ENCODE peak calls at places on chromosome 9, in five cellular contexts. C is mesendoderm; U is neural progenitor cell; H is RWPE1; N is CD4-positive, CD25-positive, alpha-beta regulatory T cell. Y is an unnamed sample.

GRCh38 chr9:14031015-14031414 is 282.9 kb downstream of the NFIB start:
- DNase-seq in N (no peak), H (no peak), C (peak), U (peak), Y (peak)

GRCh38 chr9:114574438-114574837 is 13.1 kb upstream of the ATP6V1G1 start:
- DNase-seq in C (no peak), H (no peak), U (no peak), N (no peak), Y (no peak)

GRCh38 chr9:136695435-136695895 is 8.2 kb upstream of the AGPAT2 start:
- DNase-seq in U (no peak), H (no peak), N (no peak), C (no peak), Y (no peak)

GRCh38 chr9:5443845-5444244 is 6.1 kb upstream of the PLGRKT start:
- DNase-seq in U (no peak), C (no peak), N (no peak), H (no peak), Y (no peak)

GRCh38 chr9:135905380-135906282 is 1.7 kb downstream of the CAMSAP1 start:
- DNase-seq in H (peak), U (peak), C (no peak), N (peak), Y (peak)

GRCh38 chr9:95509851-95510529 is 6.8 kb downstream of the PTCH1 start:
- DNase-seq in N (no peak), H (no peak), U (peak), C (no peak), Y (no peak)

GRCh38 chr9:69223605-69224004 is 49.5 kb downstream of the TJP2 start:
- DNase-seq in C (peak), H (peak), N (peak), U (peak), Y (peak)

GRCh38 chr9:129432671-129433154 is 188.2 kb downstream of the C9orf50 start:
- DNase-seq in C (no peak), N (no peak), H (no peak), U (no peak), Y (no peak)

DNA sequence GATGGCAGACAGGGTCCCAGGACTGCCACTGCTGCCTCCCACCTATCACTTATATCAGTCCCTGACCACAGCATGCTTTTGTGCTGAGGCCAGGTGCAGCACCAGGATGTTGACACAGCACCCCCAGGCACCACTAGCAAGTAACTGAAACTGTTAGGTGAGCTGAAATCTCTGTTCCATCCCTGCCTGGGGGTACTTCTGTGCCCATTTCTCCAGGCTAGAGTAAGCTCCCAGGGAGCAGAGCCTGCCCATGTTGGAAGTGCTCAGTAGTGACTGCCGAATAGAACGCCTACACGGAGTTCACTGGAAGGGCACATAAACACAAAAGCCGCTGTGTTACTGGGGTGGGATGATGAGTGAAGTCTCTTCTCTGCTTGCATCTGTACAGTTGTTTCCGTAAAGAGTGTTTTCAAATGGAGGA is 42.9 kb downstream of the POLR1E start:
- DNase-seq in C (no peak), H (no peak), U (no peak), N (peak), Y (no peak)
- H3K27ac ChIP-seq in C (no peak), H (no peak), U (no peak), N (peak), Y (no peak)

GRCh38 chr9:92735907-92736600 is 28.6 kb downstream of the BICD2 start:
- DNase-seq in U (no peak), H (no peak), N (no peak), C (no peak), Y (no peak)
- H3K27ac ChIP-seq in U (no peak), H (peak), N (no peak), C (no peak), Y (no peak)

GRCh38 chr9:77952641-77953341 is 78.8 kb downstream of the GNAQ start:
- DNase-seq in C (no peak), U (no peak), H (peak), N (no peak), Y (no peak)

GRCh38 chr9:77954018-77954417 is 77.6 kb downstream of the GNAQ start:
- DNase-seq in U (no peak), H (no peak), N (no peak), C (no peak), Y (no peak)

GRCh38 chr9:77954619-77955018 is 77.0 kb downstream of the GNAQ start:
- DNase-seq in U (no peak), H (no peak), N (no peak), C (no peak), Y (no peak)

GRCh38 chr9:77951369-77951768 is 80.2 kb downstream of the GNAQ start:
- DNase-seq in H (no peak), C (no peak), N (no peak), U (no peak), Y (no peak)

GRCh38 chr9:77953590-77953989 is 78.0 kb downstream of the GNAQ start:
- DNase-seq in N (no peak), H (no peak), C (no peak), U (no peak), Y (no peak)
- H3K27ac ChIP-seq in N (no peak), H (no peak), C (no peak), U (no peak), Y (peak)

GRCh38 chr9:532707-533106 is 308.8 kb upstream of the DMRT1 start:
- DNase-seq in C (no peak), N (no peak), U (no peak), H (no peak), Y (no peak)
- H3K27ac ChIP-seq in C (no peak), N (no peak), U (no peak), H (no peak), Y (no peak)

GRCh38 chr9:35952526-35953191 is 5.3 kb downstream of the OR2S2 start:
- DNase-seq in C (no peak), N (no peak), U (no peak), H (no peak), Y (no peak)
- H3K27ac ChIP-seq in C (no peak), N (no peak), U (no peak), H (no peak), Y (no peak)

DNA sequence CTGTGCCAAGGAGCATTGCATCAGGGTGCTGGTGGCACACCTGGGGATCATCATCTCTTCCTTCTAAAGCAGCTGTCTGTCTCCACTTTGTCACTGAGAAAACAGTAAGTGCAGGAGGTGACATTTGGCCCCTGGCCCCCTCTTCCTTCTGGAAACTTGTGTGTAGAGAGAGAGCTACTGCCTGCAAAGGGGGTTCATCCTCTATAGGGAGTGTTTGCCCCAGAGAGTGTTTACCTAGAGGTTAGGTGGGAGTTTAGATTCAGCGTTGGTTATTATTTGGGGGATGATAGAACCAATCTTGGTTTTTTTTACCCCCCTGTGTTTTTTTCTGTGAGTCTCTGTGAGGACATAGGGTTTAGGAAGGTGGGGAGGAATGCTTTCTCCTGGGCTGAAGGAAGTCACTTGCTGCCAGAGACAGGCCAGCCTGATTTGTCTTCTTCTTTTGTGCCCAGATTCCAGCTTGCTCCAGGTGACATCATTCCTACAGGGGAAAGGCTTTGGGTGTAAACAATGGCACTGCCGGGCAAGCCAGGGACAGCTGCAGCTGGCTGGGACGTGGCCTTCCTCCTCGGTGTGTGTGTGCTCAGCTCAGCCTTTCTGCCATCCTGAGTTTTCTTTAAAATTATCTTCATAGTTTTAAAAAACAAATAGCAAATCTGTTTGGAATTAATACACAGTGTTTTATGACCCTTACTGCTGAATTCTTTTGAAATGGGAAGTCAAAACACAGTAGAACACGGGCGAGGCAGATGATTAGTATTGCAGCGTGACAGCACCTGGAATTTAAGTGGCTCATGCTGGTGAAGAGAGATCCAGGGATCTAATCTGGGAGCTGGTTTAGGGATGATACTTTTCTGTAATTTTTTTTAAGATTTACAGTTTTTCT is 24.5 kb downstream of the PRRC2B start:
- DNase-seq in C (peak), H (peak), N (no peak), U (peak), Y (peak)
- H3K27ac ChIP-seq in C (no peak), H (peak), N (no peak), U (peak), Y (peak)

GRCh38 chr9:130446111-130446861 is 1.5 kb downstream of the ASS1 start:
- DNase-seq in C (peak), N (no peak), U (peak), H (peak), Y (peak)

GRCh38 chr9:130448771-130449170 is 4.0 kb downstream of the ASS1 start:
- DNase-seq in H (no peak), C (no peak), N (no peak), U (no peak), Y (no peak)

GRCh38 chr9:130445268-130445983 is 665 bp downstream of the ASS1 start:
- DNase-seq in N (no peak), U (peak), C (peak), H (peak), Y (peak)

GRCh38 chr9:130448035-130448624 is 3.4 kb downstream of the ASS1 start:
- DNase-seq in C (peak), H (no peak), U (no peak), N (no peak), Y (no peak)

GRCh38 chr9:130447193-130447816 is 2.5 kb downstream of the ASS1 start:
- DNase-seq in U (no peak), N (no peak), C (no peak), H (no peak), Y (no peak)
- H3K27ac ChIP-seq in U (no peak), N (no peak), C (no peak), H (peak), Y (peak)

DNA sequence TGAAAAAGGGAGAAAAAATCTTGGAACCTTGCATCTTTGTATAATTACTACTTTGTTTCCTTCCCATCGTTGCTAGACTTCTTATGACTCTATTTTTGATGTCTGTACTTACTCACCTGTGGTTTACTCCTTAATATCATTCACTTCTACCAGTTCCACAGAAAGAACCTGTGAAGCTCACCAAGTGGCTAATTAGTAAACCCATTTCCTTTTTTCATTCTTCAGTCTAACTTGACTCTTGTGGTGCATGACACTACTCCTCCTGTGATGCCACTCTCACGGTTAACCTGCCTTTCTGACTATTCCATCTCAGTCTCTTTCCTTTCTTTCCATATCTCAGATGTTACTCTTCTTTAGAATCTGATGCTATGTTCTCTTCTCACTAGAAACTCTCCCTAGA is 14.6 kb downstream of the RECK start:
- DNase-seq in N (no peak), H (no peak), U (no peak), C (no peak), Y (no peak)
- H3K27ac ChIP-seq in N (no peak), H (no peak), U (no peak), C (no peak), Y (no peak)